ENCODE peak calls at places on chromosome 22, in six cellular contexts. W, A, T, I, O and U are unnamed samples.

GRCh38 chr22:20143883-20144665 is 6.8 kb downstream of the CCDC188 start:
- DNase-seq in O (no peak), W (no peak), A (no peak), T (no peak), I (no peak), U (no peak)

GRCh38 chr22:25935266-25936058 is 193.5 kb downstream of the MYO18B start:
- DNase-seq in A (no peak), T (no peak), I (no peak), W (no peak), O (no peak), U (no peak)

GRCh38 chr22:49738006-49738405 is 89.7 kb downstream of the BRD1 start:
- DNase-seq in T (no peak), I (no peak), W (no peak), A (no peak), O (no peak), U (no peak)

GRCh38 chr22:32990187-32990586 is 68.0 kb downstream of the SYN3 start:
- DNase-seq in I (no peak), T (no peak), W (no peak), O (no peak), A (no peak), U (no peak)

GRCh38 chr22:45211848-45212247 is 28.8 kb downstream of the KIAA0930 start:
- DNase-seq in A (no peak), W (no peak), O (no peak), I (no peak), T (no peak), U (no peak)

GRCh38 chr22:29855611-29856181 is 17.6 kb upstream of the ASCC2 start:
- DNase-seq in I (no peak), A (no peak), W (no peak), T (no peak), O (no peak), U (no peak)

GRCh38 chr22:19806213-19807160 is 45.9 kb downstream of the TBX1 start:
- DNase-seq in A (peak; percentile 16), O (no peak), W (peak; percentile 30), I (peak; percentile 38), T (peak; percentile 95), U (no peak)

GRCh38 chr22:27345681-27346080 is 455.9 kb downstream of the MN1 start:
- DNase-seq in A (no peak), I (no peak), W (no peak), T (no peak), O (no peak), U (no peak)

GRCh38 chr22:33873186-33873585 is 47.1 kb downstream of the LARGE1 start:
- DNase-seq in T (no peak), A (no peak), W (no peak), I (no peak), O (no peak), U (no peak)

GRCh38 chr22:38172489-38173155 is 9.0 kb downstream of the PLA2G6 start:
- DNase-seq in A (no peak), I (no peak), T (peak; percentile 13), W (no peak), O (no peak), U (no peak)

GRCh38 chr22:31081963-31082605 is 966 bp downstream of the SMTN start:
- DNase-seq in W (peak; percentile 14), A (no peak), T (peak; percentile 69), O (no peak), I (no peak), U (no peak)

GRCh38 chr22:22380098-22381030 is 128.2 kb downstream of the ZNF280B start:
- DNase-seq in A (no peak), O (peak; percentile 40), W (peak; percentile 35), I (no peak), T (peak; percentile 10), U (peak; percentile 95)

GRCh38 chr22:29309332-29310064 is 3.0 kb downstream of the GAS2L1 start:
- DNase-seq in A (no peak), W (peak; percentile 66), T (peak; percentile 25), I (no peak), O (no peak), U (no peak)

GRCh38 chr22:24592144-24592845 is 578 bp downstream of the LRRC75B start:
- DNase-seq in I (no peak), O (no peak), W (no peak), A (no peak), T (no peak), U (no peak)

GRCh38 chr22:17692841-17693240 is 54.3 kb downstream of the BCL2L13 start:
- DNase-seq in A (no peak), W (no peak), O (no peak), I (no peak), T (no peak), U (no peak)

GRCh38 chr22:22397292-22397870 is 111.2 kb downstream of the ZNF280B start:
- DNase-seq in O (no peak), T (peak; percentile 74), A (no peak), I (peak; percentile 24), W (no peak), U (peak; percentile 34)

GRCh38 chr22:36339171-36340065 is 48.3 kb downstream of the MYH9 start:
- DNase-seq in A (no peak), O (no peak), W (no peak), I (no peak), T (no peak), U (no peak)

GRCh38 chr22:18078329-18079041 is 695 bp downstream of the PEX26 start:
- DNase-seq in W (peak; percentile 63), I (no peak), T (peak; percentile 45), A (peak; percentile 68), O (peak; percentile 70), U (peak; percentile 69)

GRCh38 chr22:43001271-43002197 is 13.4 kb downstream of the PACSIN2 start:
- DNase-seq in W (no peak), O (no peak), T (no peak), A (no peak), I (no peak), U (peak; percentile 15)

GRCh38 chr22:22880645-22881044 is 7.0 kb upstream of the IGLL5 start:
- DNase-seq in W (no peak), A (no peak), I (no peak), T (no peak), O (no peak), U (no peak)

GRCh38 chr22:30392661-30393321 is 4.0 kb upstream of the SEC14L2 start:
- DNase-seq in W (no peak), I (no peak), A (no peak), T (no peak), O (no peak), U (peak; percentile 62)

GRCh38 chr22:21632237-21632895 is at the start of gene CCDC116:
- DNase-seq in A (no peak), W (peak; percentile 63), I (no peak), T (no peak), O (no peak), U (peak; percentile 93)

GRCh38 chr22:23847991-23848864 is 9.4 kb upstream of the DERL3 start:
- DNase-seq in I (no peak), T (no peak), O (peak; percentile 83), W (no peak), A (no peak), U (peak; percentile 83)

GRCh38 chr22:20825624-20826023 is 33.0 kb downstream of the PI4KA start:
- DNase-seq in W (no peak), O (no peak), A (no peak), T (no peak), I (no peak), U (no peak)

GRCh38 chr22:37020192-37020479 is 594 bp downstream of the MPST start:
- DNase-seq in A (peak; percentile 69), O (peak; percentile 34), W (peak; percentile 55), T (peak; percentile 41), I (peak; percentile 27), U (peak; percentile 36)

DNA sequence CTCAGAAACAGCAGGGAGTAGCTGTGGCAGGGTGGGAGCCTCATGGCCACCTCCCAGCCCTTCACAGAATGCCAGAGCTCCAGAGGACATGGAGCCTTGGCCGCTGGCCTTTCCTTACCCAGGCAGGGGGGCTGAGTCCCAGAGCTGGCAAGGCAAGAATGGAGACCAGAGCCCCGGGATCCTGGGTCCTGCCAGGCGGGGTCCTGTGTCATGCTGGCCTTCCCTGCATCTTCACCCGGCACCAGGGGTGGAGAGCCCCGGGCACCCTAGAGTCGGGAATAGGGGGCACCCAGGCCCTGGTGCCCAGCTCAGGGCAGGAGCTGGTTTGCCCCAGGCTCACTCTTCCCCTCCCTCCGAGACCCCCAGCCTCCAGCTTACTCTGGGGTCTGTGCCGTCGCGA is 519.9 kb downstream of the TBC1D22A start:
- DNase-seq in T (no peak), A (no peak), I (no peak), W (no peak), O (no peak), U (no peak)
- H3K9me3 ChIP-seq in T (no peaks in the 10 kb centered on the region), A (no peaks in the 10 kb centered on the region), I (no peaks in the 10 kb centered on the region), W (no peaks in the 10 kb centered on the region), O (no peaks in the 10 kb centered on the region), U (no peaks in the 10 kb centered on the region)

DNA sequence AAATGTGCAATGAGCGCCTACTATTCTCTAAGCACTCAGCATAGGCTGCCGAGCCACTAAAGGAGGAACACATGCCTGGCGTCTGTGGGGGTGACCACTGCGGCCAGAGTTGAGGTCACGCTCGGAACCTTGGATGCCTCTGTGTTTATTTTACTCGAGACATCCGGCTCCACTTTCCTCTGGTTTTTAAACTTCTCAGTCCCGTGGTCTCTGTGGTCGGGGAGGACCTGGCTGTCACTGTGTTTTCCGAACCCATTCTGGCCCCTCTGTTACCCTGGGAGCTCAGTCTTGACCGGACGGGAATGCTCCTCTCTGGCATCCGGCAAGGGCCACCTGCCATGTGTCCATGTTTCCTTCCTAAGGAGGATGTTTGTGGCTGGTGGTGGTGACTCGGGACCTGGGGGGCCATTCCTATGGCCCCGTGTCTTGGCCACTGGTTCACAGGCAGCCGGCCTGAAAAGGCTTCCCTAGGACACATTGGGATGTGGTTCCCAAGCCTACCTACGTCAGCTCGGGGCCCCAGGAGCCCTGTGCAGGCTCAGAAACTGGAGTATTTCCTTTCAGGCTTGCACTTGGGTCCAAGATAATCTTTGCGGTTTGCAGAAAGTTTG is 46.7 kb upstream of the PARVG start:
- DNase-seq in O (no peak), A (no peak), W (no peak), I (no peak), T (no peak), U (no peak)
- TF ChIP-seq EZH2phosphoT487 in O (no peak), A (no peak), W (no peak), I (no peak), T (no peak), U (no peak)

DNA sequence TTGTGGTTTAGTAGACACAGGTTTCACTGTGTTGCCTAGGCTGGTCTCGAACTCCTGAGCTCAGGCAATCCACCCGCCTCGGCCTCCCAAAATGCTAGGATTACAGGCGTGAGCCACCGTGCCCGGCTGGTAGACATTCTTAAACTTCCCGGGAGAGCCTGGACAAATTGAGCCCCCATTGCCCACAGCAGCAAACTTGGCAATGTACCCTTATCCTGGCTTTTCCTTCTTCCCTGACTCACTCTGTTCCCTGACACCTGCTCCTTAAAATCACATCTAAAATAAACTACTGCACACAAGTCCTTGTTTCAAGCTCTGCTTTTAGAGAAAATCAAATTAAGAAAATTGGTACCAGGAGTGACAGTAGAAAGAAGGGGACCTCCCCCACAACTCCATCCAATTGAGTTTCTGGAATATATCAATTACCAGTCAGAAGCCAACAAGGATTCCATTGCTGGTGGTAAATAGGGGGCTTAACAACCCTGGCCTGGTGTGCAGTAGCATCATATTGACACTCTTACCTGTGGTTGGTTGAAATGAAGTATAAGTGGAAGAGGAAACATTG is 7.4 kb upstream of the MCHR1 start:
- DNase-seq in I (no peak), W (no peak), A (no peak), O (no peak), T (no peak), U (no peak)
- TF ChIP-seq CTCF in I (no peak), W (no peak), A (no peak), O (no peak), T (no peak), U (no peak)

DNA sequence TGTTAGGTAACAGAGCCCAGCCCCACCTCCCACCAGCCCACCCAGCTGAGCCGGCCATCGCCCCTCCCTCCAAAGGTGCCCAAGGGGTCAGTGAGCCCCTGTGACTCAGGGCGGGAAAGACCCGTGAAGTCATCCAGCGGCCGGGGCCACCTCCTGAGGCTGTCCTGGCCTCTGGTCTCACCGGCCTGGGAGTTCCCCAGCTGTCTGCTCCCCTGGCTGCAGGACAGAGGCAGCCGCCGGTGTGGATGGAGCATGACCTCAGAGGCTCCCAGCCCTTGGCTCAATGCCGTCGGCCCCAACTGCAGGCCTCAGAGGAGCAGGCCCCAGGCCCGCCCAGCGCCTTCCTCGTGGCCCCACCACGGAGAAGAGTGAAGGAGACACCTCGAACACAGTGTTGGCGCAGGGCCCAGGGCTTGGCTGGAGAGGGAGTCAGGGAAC is 28.7 kb downstream of the RPL3 start:
- DNase-seq in T (peak; percentile 45), O (no peak), A (peak; percentile 75), I (no peak), W (no peak), U (no peak)
- H3K9me3 ChIP-seq in T (no peaks in the 10 kb centered on the region), O (no peaks in the 10 kb centered on the region), A (no peaks in the 10 kb centered on the region), I (no peaks in the 10 kb centered on the region), W (no peaks in the 10 kb centered on the region), U (no peaks in the 10 kb centered on the region)